ENCODE peak calls at places on chromosomes 13 and 19, in nine cellular contexts. V is ELR; S is stimulated activated CD4-positive, alpha-beta T cell treated with anti-CD3 and anti-CD28 coated beads, TNF-alpha, amount 100 ng/mL, for 4 hours; G is fibroblast of villous mesenchyme; X is OCI-LY7; D is occipital lobe; H is posterior vena cava; M is substantia nigra; E is fibroblast of lung. Q is an unnamed sample.

GRCh38 chr19:39843919-39844793 is 2.0 kb downstream of the FBL start:
- DNase-seq in V (peak; percentile 68), S (no peak), G (peak; percentile 65), X (peak; percentile 66), D (no peak), H (no peak), M (no peak), E (peak; percentile 63), Q (no peak)

GRCh38 chr19:41541990-41542584 is 33.9 kb upstream of the CEACAM21 start:
- DNase-seq in V (peak; percentile 58), S (no peak), G (peak; percentile 30), X (peak; percentile 81), D (no peak), H (peak; percentile 90), M (no peak), E (peak; percentile 21), Q (peak; percentile 66)

GRCh38 chr13:105213512-105213911 is 1322.0 kb downstream of the EFNB2 start:
- DNase-seq in V (no peak), S (no peak), G (no peak), X (no peak), D (no peak), H (no peak), M (no peak), E (peak; percentile 6), Q (no peak)

GRCh38 chr13:25286308-25286968 is 850 bp downstream of the MTMR6 start:
- DNase-seq in V (peak; percentile 72), S (no peak), G (peak; percentile 58), X (peak; percentile 72), D (no peak), H (peak; percentile 73), M (peak; percentile 3), E (peak; percentile 40), Q (peak; percentile 39)

GRCh38 chr19:14886032-14886431 is at the start of gene OR7A17:
- DNase-seq in V (no peak), S (no peak), G (no peak), X (no peak), D (no peak), H (no peak), M (no peak), E (no peak), Q (no peak)

GRCh38 chr13:21530656-21531055 is 71.6 kb upstream of the ZDHHC20 start:
- DNase-seq in V (no peak), S (no peak), G (no peak), X (no peak), D (no peak), H (no peak), M (no peak), E (no peak), Q (no peak)

GRCh38 chr13:51532736-51533197 is 51.5 kb upstream of the WDFY2 start:
- DNase-seq in V (no peak), S (no peak), G (no peak), X (no peak), D (no peak), H (no peak), M (no peak), E (no peak), Q (no peak)

GRCh38 chr19:46726551-46726950 is 9.6 kb upstream of the PRKD2 start:
- DNase-seq in V (no peak), S (no peak), G (no peak), X (no peak), D (no peak), H (no peak), M (no peak), E (no peak), Q (no peak)

GRCh38 chr13:48319458-48320395 is 16.2 kb downstream of the RB1 start:
- DNase-seq in V (no peak), S (no peak), G (no peak), X (no peak), D (no peak), H (no peak), M (no peak), E (no peak), Q (no peak)